ENCODE peak calls at places on chromosomes 6 and 20, in six cellular contexts. O is neuronal stem cell, N is H9, Z is IMR-90, D is mesendoderm, I is H1. B is an unnamed sample.

GRCh38 chr6:122947355-122947754 is 48.7 kb upstream of the CLVS2 start:
- DNase-seq in I (peak), N (peak), O (peak), D (peak), Z (no peak), B (peak)

GRCh38 chr20:53609501-53610445 is 16.1 kb upstream of the ZNF217 start:
- DNase-seq in D (peak), O (no peak), Z (peak), I (peak), N (no peak), B (peak)

GRCh38 chr20:63612276-63612931 is 14.5 kb downstream of the GMEB2 start:
- DNase-seq in D (no peak), N (no peak), I (no peak), O (no peak), Z (no peak), B (peak)

GRCh38 chr6:47298475-47298874 is 11.2 kb downstream of the TNFRSF21 start:
- DNase-seq in N (no peak), O (no peak), D (no peak), Z (no peak), I (no peak), B (no peak)

GRCh38 chr6:170290306-170291128 is at the start of gene DLL1:
- DNase-seq in D (peak), I (peak), Z (peak), O (peak), N (peak), B (peak)

GRCh38 chr20:60993647-60994046 is 258.4 kb upstream of the CDH4 start:
- DNase-seq in I (no peak), O (no peak), N (no peak), Z (peak), D (peak), B (peak)

GRCh38 chr6:144131248-144131709 is 19.0 kb upstream of the STX11 start:
- DNase-seq in D (no peak), I (no peak), N (no peak), O (no peak), Z (peak), B (no peak)

GRCh38 chr6:2524090-2524489 is 226.6 kb downstream of the MYLK4 start:
- DNase-seq in I (no peak), D (peak), O (no peak), N (no peak), Z (no peak), B (no peak)

GRCh38 chr6:74603676-74604075 is 602.2 kb downstream of the COL12A1 start:
- DNase-seq in Z (peak), N (no peak), O (no peak), I (no peak), D (no peak), B (no peak)

GRCh38 chr6:17505767-17506280 is 94.3 kb upstream of the FAM8A1 start:
- DNase-seq in D (no peak), N (no peak), Z (peak), I (peak), O (no peak), B (peak)

GRCh38 chr6:127100510-127101140 is 17.8 kb upstream of the RSPO3 start:
- DNase-seq in O (no peak), Z (peak), D (peak), N (no peak), I (no peak), B (peak)

GRCh38 chr20:1184638-1185315 is at the start of gene TMEM74B:
- DNase-seq in O (no peak), Z (no peak), I (peak), N (no peak), D (no peak), B (peak)

GRCh38 chr6:37168809-37169457 is 1.0 kb upstream of the PIM1 start:
- DNase-seq in Z (no peak), N (no peak), O (no peak), I (no peak), D (peak), B (peak)

GRCh38 chr6:107819217-107819616 is 4.9 kb downstream of the SCML4 start:
- DNase-seq in I (peak), D (no peak), N (no peak), O (no peak), Z (no peak), B (no peak)

GRCh38 chr6:15966000-15966399 is 162.9 kb upstream of the MYLIP start:
- DNase-seq in Z (no peak), O (no peak), D (no peak), N (no peak), I (no peak), B (peak)

GRCh38 chr6:44041461-44042260 is 85.6 kb downstream of the MRPL14 start:
- DNase-seq in D (peak), I (no peak), Z (peak), O (peak), N (peak), B (peak)

GRCh38 chr6:16961577-16961976 is 140.3 kb upstream of the STMND1 start:
- DNase-seq in I (no peak), D (no peak), Z (peak), N (no peak), O (no peak), B (peak)

GRCh38 chr6:129312865-129313264 is 397.1 kb downstream of the ARHGAP18 start:
- DNase-seq in Z (peak), D (peak), O (no peak), I (no peak), N (no peak), B (peak)

GRCh38 chr6:19994909-19995308 is 157.7 kb downstream of the ID4 start:
- DNase-seq in D (no peak), N (no peak), Z (no peak), I (no peak), O (no peak), B (no peak)

GRCh38 chr20:47748851-47749250 is 36.4 kb downstream of the SULF2 start:
- DNase-seq in I (no peak), N (no peak), D (no peak), Z (no peak), O (no peak), B (no peak)

GRCh38 chr6:151036869-151037680 is 171.6 kb downstream of the MTHFD1L start:
- DNase-seq in Z (peak), O (no peak), N (no peak), I (no peak), D (no peak), B (no peak)

GRCh38 chr6:132648356-132648755 is 10.6 kb downstream of the TAAR1 start:
- DNase-seq in Z (peak), N (no peak), D (no peak), I (no peak), O (no peak), B (peak)

GRCh38 chr20:7693761-7694160 is 246.5 kb downstream of the HAO1 start:
- DNase-seq in O (no peak), D (no peak), I (no peak), Z (no peak), N (no peak), B (no peak)

GRCh38 chr6:135182993-135183531 is 2.0 kb downstream of the MYB start:
- DNase-seq in O (peak), N (peak), Z (no peak), I (peak), D (peak), B (no peak)

GRCh38 chr6:6392214-6393068 is 72.0 kb upstream of the F13A1 start:
- DNase-seq in O (no peak), D (no peak), I (no peak), N (no peak), Z (no peak), B (no peak)

GRCh38 chr6:20866038-20866437 is 331.8 kb downstream of the CDKAL1 start:
- DNase-seq in Z (no peak), O (no peak), I (no peak), N (no peak), D (no peak), B (peak)

GRCh38 chr6:38176797-38177751 is 357.5 kb downstream of the ZFAND3 start:
- DNase-seq in D (peak), I (no peak), O (no peak), Z (peak), N (no peak), B (no peak)

GRCh38 chr6:126546771-126547170 is 206.9 kb downstream of the CENPW start:
- DNase-seq in D (no peak), Z (peak), O (no peak), I (no peak), N (no peak), B (no peak)

GRCh38 chr20:54172856-54173652 is 732 bp downstream of the CYP24A1 start:
- DNase-seq in O (peak), I (peak), Z (no peak), N (peak), D (peak), B (no peak)

GRCh38 chr20:59770270-59770669 is 163.2 kb downstream of the SYCP2 start:
- DNase-seq in N (no peak), O (no peak), Z (no peak), I (no peak), D (peak), B (no peak)

GRCh38 chr6:35678021-35678654 is 10.6 kb downstream of the FKBP5 start:
- DNase-seq in O (no peak), Z (peak), I (no peak), D (no peak), N (no peak), B (peak)

GRCh38 chr20:52192296-52193007 is 873 bp upstream of the ZFP64 start:
- DNase-seq in N (peak), I (no peak), D (peak), O (peak), Z (no peak), B (peak)

GRCh38 chr6:165059032-165059431 is 250.4 kb downstream of the C6orf118 start:
- DNase-seq in D (no peak), N (no peak), I (no peak), O (no peak), Z (no peak), B (no peak)
- H2BK120ac ChIP-seq in D (no peak), N (no peak), I (no peak), O (no peak), Z (no peak), B (no peak)

GRCh38 chr6:146183831-146184230 is 155.0 kb downstream of the GRM1 start:
- DNase-seq in N (no peak), I (no peak), D (no peak), O (no peak), Z (no peak), B (no peak)
- H2BK15ac ChIP-seq in N (no peak), I (no peak), D (no peak), O (no peak), Z (no peak), B (no peak)

DNA sequence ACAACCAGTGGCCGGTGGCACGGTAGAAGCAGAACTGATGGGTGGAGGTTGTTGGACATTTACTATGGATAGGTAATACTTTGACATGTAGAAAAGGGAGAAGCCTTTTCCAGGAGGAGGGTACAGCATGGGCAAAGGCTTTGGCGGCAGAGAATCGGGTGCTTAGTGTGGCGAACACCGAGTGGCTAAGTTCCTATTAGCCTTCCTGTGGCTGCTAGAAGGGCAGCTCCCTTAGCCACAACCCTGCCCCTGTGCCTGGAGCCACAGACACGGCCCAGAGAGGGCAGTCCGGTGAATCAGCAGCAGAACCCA is 37.9 kb upstream of the TGM2 start:
- DNase-seq in N (no peak), Z (no peak), D (no peak), I (no peak), O (no peak), B (no peak)
- H2BK120ac ChIP-seq in N (no peak), Z (peak), D (no peak), I (no peak), O (no peak), B (no peak)

DNA sequence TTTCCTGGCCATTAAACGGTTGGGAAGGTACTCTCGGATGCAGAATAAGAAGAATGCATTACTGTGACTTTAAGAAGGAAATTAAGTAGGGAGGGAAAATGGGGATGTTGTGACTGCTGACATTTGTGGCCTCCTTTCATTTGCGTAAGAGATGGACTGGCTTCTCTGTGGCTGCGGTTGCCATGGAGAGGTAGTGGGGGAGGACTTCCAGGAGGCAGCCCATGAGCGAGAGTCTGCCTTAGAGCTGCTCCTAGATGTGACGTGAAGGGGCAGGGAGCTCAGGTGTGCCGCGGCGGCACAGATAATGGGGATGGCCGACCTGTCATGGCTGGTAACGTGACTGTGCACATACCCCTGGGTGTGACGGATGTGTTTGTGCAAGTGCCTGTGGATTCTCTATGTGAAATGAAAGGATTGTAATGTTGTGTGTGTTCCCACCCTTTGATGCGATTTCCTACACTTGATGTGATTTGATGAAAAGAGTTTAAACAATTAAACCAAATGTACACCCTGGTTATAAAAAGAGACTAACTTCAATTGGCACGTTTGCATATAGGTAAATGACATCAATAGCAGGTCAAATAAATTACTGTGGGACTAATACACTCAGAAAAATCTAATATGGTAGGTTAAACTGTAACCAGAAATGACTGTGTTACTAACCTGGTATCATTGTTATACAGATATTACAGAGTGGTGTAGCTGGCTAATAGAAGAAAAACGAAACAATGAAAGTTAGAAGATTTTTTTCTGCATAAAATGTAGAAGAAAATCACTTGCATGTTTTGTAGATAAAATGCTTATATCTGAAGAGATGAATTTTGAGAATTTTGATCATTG is 48.9 kb downstream of the HIVEP1 start:
- DNase-seq in Z (peak), D (peak), O (peak), I (no peak), N (peak), B (peak)
- H2BK15ac ChIP-seq in Z (no peak), D (no peak), O (no peak), I (no peak), N (no peak), B (no peak)

DNA sequence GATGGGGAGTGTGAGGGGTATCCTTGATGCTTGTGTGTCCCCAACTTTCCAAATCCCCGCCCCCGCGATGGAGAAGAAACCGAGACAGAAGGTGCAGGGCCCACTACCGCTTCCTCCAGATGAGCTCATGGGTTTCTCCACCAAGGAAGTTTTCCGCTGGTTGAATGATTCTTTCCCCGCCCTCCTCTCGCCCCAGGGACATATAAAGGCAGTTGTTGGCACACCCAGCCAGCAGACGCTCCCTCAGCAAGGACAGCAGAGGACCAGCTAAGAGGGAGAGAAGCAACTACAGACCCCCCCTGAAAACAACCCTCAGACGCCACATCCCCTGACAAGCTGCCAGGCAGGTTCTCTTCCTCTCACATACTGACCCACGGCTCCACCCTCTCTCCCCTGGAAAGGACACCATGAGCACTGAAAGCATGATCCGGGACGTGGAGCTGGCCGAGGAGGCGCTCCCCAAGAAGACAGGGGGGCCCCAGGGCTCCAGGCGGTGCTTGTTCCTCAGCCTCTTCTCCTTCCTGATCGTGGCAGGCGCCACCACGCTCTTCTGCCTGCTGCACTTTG is at the start of gene TNF:
- DNase-seq in O (no peak), D (no peak), N (no peak), Z (no peak), I (no peak), B (no peak)
- H2BK120ac ChIP-seq in O (no peak), D (no peak), N (no peak), Z (no peak), I (no peak), B (no peak)

DNA sequence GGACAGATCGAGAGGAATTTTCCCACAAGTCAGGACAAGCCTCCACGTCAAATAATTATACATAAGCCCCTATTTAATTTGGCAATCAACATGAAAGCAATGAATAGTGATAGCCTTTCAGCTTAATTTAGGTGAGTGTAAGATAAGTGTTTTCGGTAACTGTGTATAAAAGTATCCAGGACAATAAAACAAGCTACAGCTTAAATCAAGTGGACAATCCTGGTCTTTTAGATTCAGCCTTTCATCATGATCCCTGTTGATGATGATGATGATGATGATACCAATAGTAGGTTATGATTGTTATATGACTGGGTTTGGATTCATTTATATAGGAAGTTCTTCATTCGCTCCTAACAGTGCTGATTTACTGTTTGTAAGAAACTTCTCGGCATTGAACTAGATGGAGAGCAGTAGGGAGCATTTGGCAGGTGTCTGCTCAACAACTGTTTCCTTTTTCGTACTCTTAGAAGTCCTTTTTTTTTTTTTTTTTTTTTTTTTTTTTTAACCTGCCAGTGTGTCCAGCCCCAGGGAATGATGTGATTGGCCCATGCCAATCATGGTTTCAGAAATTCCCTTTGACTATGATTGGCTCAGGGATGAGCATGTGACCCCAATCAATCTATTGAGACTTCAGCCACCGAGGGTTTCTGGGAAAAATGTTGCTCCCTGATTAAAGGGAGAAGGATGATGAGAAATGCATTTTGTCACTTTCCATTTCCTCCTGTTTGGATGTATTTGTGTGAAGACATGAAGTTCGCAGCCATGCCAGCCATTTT is 11.3 kb upstream of the RNF182 start:
- DNase-seq in O (no peak), N (no peak), D (peak), Z (no peak), I (no peak), B (no peak)
- H2BK15ac ChIP-seq in O (no peak), N (no peak), D (no peak), Z (no peak), I (no peak), B (no peak)

GRCh38 chr6:12288211-12288618 is 1.9 kb upstream of the EDN1 start:
- DNase-seq in I (no peak), Z (no peak), N (no peak), O (no peak), D (no peak), B (no peak)

GRCh38 chr6:12290490-12290820 is 294 bp downstream of the EDN1 start:
- DNase-seq in Z (no peak), O (no peak), N (no peak), I (no peak), D (no peak), B (no peak)

GRCh38 chr6:12288844-12289654 is 1.1 kb upstream of the EDN1 start:
- DNase-seq in N (peak), D (peak), I (peak), Z (peak), O (peak), B (peak)

GRCh38 chr6:12291083-12291784 is 1.1 kb downstream of the EDN1 start:
- DNase-seq in Z (no peak), D (no peak), N (no peak), O (peak), I (no peak), B (no peak)

DNA sequence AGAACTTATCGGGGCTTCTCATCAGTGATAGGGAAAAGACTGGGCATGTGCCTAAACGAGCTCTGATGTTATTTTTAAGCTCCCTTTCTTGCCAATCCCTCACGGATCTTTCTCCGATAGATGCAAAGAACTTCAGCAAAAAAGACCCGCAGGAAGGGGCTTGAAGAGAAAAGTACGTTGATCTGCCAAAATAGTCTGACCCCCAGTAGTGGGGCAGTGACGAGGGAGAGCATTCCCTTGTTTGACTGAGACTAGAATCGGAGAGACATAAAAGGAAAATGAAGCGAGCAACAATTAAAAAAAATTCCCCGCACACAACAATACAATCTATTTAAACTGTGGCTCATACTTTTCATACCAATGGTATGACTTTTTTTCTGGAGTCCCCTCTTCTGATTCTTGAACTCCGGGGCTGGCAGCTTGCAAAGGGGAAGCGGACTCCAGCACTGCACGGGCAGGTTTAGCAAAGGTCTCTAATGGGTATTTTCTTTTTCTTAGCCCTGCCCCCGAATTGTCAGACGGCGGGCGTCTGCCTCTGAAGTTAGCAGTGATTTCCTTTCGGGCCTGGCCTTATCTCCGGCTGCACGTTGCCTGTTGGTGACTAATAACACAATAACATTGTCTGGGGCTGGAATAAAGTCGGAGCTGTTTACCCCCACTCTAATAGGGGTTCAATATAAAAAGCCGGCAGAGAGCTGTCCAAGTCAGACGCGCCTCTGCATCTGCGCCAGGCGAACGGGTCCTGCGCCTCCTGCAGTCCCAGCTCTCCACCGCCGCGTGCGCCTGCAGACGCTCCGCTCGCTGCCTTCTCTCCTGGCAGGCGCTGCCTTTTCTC is at the start of gene EDN1:
- DNase-seq in D (peak), Z (peak), N (peak), I (peak), O (peak), B (peak)
- H2BK120ac ChIP-seq in D (peak), Z (peak), N (no peak), I (no peak), O (no peak), B (no peak)

GRCh38 chr6:97778290-97779038 is 495.4 kb upstream of the MMS22L start:
- DNase-seq in D (peak), Z (no peak), O (no peak), N (peak), I (no peak), B (no peak)
- H2BK15ac ChIP-seq in D (no peak), Z (no peak), O (no peak), N (no peak), I (no peak), B (no peak)